ENCODE peak calls at places on chromosomes 3 and 15, in five cellular contexts. B is HL-60, P is BJ, C is tibial artery, Z is uterus. O is an unnamed sample.

GRCh38 chr3:193545304-193545703 is 9.4 kb downstream of the ATP13A4 start:
- DNase-seq in P (no peak), C (no peak), Z (no peak), B (no peak), O (no peak)

GRCh38 chr3:106829206-106829605 is 548.0 kb upstream of the CCDC54 start:
- DNase-seq in C (no peak), P (no peak), B (no peak), Z (no peak), O (no peak)

GRCh38 chr15:28169361-28169760 is 70.2 kb upstream of the OCA2 start:
- DNase-seq in C (no peak), Z (no peak), P (no peak), B (no peak), O (no peak)

GRCh38 chr15:88476635-88477038 is 9.1 kb downstream of the MRPS11 start:
- DNase-seq in C (no peak), P (no peak), B (no peak), Z (peak; percentile 50), O (no peak)

GRCh38 chr15:48897144-48897814 is 19.3 kb downstream of the EID1 start:
- DNase-seq in C (no peak), Z (no peak), B (no peak), P (no peak), O (no peak)

GRCh38 chr3:99410789-99411311 is 227.5 kb upstream of the COL8A1 start:
- DNase-seq in B (no peak), C (no peak), P (peak; percentile 95), Z (no peak), O (no peak)

GRCh38 chr15:76285241-76285825 is 25.9 kb downstream of the ETFA start:
- DNase-seq in P (no peak), C (no peak), B (peak; percentile 11), Z (no peak), O (no peak)

GRCh38 chr3:123586131-123586530 is 1.3 kb upstream of the HACD2 start:
- DNase-seq in C (no peak), Z (no peak), B (peak; percentile 35), P (no peak), O (no peak)

GRCh38 chr3:16192176-16192811 is 17.8 kb downstream of the GALNT15 start:
- DNase-seq in Z (no peak), C (no peak), B (no peak), P (no peak), O (no peak)

GRCh38 chr15:74403981-74404563 is 29.7 kb downstream of the SEMA7A start:
- DNase-seq in Z (peak; percentile 66), B (peak; percentile 63), P (no peak), C (no peak), O (no peak)

GRCh38 chr15:33022629-33023028 is 171.9 kb downstream of the FMN1 start:
- DNase-seq in P (no peak), C (peak; percentile 56), B (no peak), Z (no peak), O (peak; percentile 85)

GRCh38 chr3:194043516-194043915 is 92.4 kb upstream of the HES1 start:
- DNase-seq in P (peak; percentile 4), C (no peak), B (no peak), Z (no peak), O (no peak)

GRCh38 chr3:191982481-191982880 is 521.5 kb downstream of the PYDC2 start:
- DNase-seq in Z (no peak), B (no peak), P (no peak), C (no peak), O (no peak)

GRCh38 chr3:1664266-1664665 is 434.4 kb upstream of the CNTN4 start:
- DNase-seq in P (no peak), B (no peak), C (no peak), Z (no peak), O (no peak)

GRCh38 chr15:43941555-43941954 is 114.8 kb downstream of the WDR76 start:
- DNase-seq in P (no peak), Z (no peak), B (no peak), C (no peak), O (no peak)

GRCh38 chr3:126288314-126288713 is 68.9 kb downstream of the KLF15 start:
- DNase-seq in Z (no peak), C (peak; percentile 89), B (no peak), P (no peak), O (peak; percentile 62)

GRCh38 chr15:70201376-70201775 is 103.7 kb upstream of the TLE3 start:
- DNase-seq in P (no peak), C (peak; percentile 58), Z (no peak), B (no peak), O (no peak)

GRCh38 chr3:41239587-41239986 is 40.3 kb downstream of the CTNNB1 start:
- DNase-seq in B (no peak), P (peak; percentile 10), Z (no peak), C (no peak), O (no peak)

GRCh38 chr15:78243491-78243941 is 9.2 kb upstream of the ACSBG1 start:
- DNase-seq in Z (no peak), P (no peak), C (no peak), B (no peak), O (no peak)

GRCh38 chr3:100029689-100030088 is 84.6 kb downstream of the FILIP1L start:
- DNase-seq in B (no peak), C (no peak), P (no peak), Z (no peak), O (no peak)

GRCh38 chr3:180594631-180595348 is 7.2 kb upstream of the TTC14 start:
- DNase-seq in B (no peak), C (no peak), P (no peak), Z (no peak), O (no peak)

GRCh38 chr3:54822206-54822605 is 105.7 kb downstream of the LRTM1 start:
- DNase-seq in C (no peak), Z (no peak), B (no peak), P (peak; percentile 42), O (no peak)

GRCh38 chr3:6249679-6250078 is 611.2 kb upstream of the GRM7 start:
- DNase-seq in Z (no peak), C (no peak), P (no peak), B (no peak), O (no peak)

GRCh38 chr3:39668420-39668819 is 141.0 kb upstream of the MYRIP start:
- DNase-seq in Z (no peak), B (no peak), P (no peak), C (no peak), O (no peak)

DNA sequence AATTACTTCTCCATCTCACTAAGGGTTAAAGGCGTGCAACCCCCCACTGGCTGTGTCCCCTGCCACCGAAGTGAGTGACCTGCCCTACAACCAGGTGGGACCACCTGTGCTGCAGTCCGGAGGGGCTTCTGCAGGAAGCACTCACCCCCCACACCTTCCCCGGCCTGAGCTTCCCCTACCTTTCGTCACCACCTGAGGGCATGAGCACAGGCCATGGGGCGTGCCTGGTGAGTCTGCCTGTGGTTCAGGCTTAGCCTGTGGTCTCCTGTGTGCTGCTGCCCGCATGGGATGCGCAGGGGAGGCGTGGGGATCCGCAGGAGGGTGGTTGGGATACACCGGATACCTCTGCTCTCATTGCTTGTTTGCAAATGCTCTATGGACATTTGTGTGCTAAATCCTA is 46.0 kb downstream of the KLHL25 start:
- DNase-seq in Z (peak; percentile 27), P (no peak), B (no peak), C (peak; percentile 61), O (no peak)
- TF ChIP-seq CTCF in Z (no peak), P (no peak), B (no peak), C (no peak), O (no peak)

GRCh38 chr3:149527531-149528343 is 53.2 kb downstream of the TM4SF4 start:
- DNase-seq in B (no peak), C (no peak), P (no peak), Z (no peak), O (no peak)
- TF ChIP-seq CTCF in B (no peak), C (peak; percentile 30), P (peak; percentile 31), Z (peak; percentile 22), O (no peak)

GRCh38 chr3:172666181-172666872 is 44.5 kb downstream of the NCEH1 start:
- DNase-seq in C (no peak), B (no peak), Z (no peak), P (no peak), O (no peak)
- TF ChIP-seq CTCF in C (no peak), B (no peak), Z (no peak), P (peak; percentile 31), O (no peak)

DNA sequence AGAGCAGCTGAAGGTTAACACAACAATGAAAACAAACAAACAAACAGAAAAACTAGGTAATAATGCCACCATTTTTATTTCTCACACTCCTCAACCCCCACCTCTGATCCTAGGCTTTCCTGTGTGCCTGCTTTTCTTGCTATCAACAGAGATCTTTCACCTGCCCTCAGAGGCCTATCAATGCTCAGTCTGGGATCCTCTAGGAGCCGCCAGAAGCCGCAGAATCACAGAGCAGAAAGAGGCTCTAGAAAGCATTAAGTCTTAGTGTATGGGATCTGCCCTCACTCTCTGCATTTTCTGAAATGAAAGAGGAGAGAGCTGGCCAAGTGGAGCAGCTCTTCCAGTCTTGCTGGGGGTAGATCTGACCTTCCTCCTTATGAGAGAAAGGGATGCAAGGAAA is 306.8 kb downstream of the TUSC7 start:
- DNase-seq in C (no peak), B (no peak), Z (no peak), P (no peak), O (no peak)
- TF ChIP-seq CTCF in C (no peak), B (no peak), Z (no peak), P (no peak), O (no peak)

DNA sequence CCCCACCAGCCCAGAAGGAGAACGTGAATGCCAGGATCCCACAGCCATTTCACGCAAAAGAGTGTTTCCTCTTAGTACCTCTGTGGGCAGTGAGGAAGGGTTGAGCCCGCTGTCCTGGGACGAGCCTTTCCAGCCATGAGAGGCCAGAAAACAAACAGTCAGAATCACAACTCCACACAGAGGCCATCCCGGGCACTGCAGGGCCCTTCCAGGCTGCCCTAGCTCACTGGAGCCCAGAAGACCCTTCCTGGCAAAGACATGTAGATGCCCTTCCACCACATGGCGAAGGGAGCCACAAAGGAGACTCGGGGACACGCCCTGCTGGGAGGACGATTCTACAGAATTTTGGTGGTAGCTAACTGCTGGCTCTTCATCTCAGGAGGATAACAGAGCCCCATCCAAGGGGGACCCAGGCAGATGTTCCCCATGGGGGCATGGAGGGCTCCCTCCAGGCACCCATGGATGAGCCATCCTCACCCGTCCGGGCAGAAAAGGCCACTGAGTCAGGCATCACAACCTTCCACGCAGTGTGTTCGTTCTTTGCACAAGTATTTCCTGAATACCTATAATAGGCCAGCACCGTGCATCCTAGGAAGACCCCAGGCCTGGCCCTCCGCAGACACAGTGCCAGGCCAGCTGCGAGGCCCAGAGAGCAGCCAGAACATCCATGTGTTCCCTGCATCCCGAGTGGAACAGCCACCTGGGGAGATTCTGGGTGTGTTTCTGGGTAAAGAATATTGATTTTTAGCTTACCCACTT is 47.2 kb downstream of the SLC12A8 start:
- DNase-seq in P (no peak), C (no peak), B (no peak), Z (no peak), O (no peak)
- TF ChIP-seq CTCF in P (peak; percentile 70), C (peak; percentile 68), B (peak; percentile 9), Z (peak; percentile 65), O (peak; percentile 65)

GRCh38 chr15:71575474-71576045 is 234.8 kb upstream of the NR2E3 start:
- DNase-seq in P (no peak), C (no peak), B (no peak), Z (no peak), O (no peak)
- TF ChIP-seq CTCF in P (peak; percentile 62), C (peak; percentile 28), B (no peak), Z (peak; percentile 29), O (peak; percentile 45)

GRCh38 chr3:27721717-27722564 is at the start of gene EOMES:
- DNase-seq in Z (no peak), P (no peak), B (peak; percentile 32), C (no peak), O (no peak)
- TF ChIP-seq CTCF in Z (no peak), P (peak; percentile 3), B (no peak), C (no peak), O (peak; percentile 10)